ENCODE peak calls at places on chromosome 6, in four cellular contexts. D, Y, Z and Q are unnamed samples. For H3K9me3, the result is how much of the 10 kb centered on the place peaks cover.

GRCh38 chr6:108114861-108115597 is 40.5 kb upstream of the OSTM1 start:
- DNase-seq in Z (peak), D (peak), Y (no peak), Q (no peak)

GRCh38 chr6:77231438-77232305 is 231.6 kb downstream of the HTR1B start:
- DNase-seq in Y (no peak), D (no peak), Z (no peak), Q (no peak)

GRCh38 chr6:102793752-102794151 is 1400.2 kb downstream of the GRIK2 start:
- DNase-seq in Y (no peak), D (no peak), Z (no peak), Q (no peak)

GRCh38 chr6:24718449-24719124 is 367 bp downstream of the C6orf62 start:
- DNase-seq in Z (no peak), Y (no peak), D (no peak), Q (no peak)

GRCh38 chr6:99189823-99190721 is 159.4 kb downstream of the FAXC start:
- DNase-seq in D (no peak), Y (no peak), Z (no peak), Q (no peak)

GRCh38 chr6:134183844-134184243 is 131.4 kb upstream of the SLC2A12 start:
- DNase-seq in D (no peak), Y (no peak), Z (no peak), Q (no peak)

GRCh38 chr6:142803027-142803426 is 141.9 kb downstream of the HIVEP2 start:
- DNase-seq in Y (no peak), D (no peak), Z (no peak), Q (no peak)

GRCh38 chr6:44976677-44977405 is 351.3 kb upstream of the RUNX2 start:
- DNase-seq in D (peak), Z (no peak), Y (no peak), Q (no peak)

GRCh38 chr6:131383421-131384411 is 189.3 kb upstream of the ARG1 start:
- DNase-seq in Z (no peak), D (no peak), Y (no peak), Q (no peak)

GRCh38 chr6:24666097-24666615 is 543 bp downstream of the TDP2 start:
- DNase-seq in D (no peak), Y (no peak), Z (peak), Q (no peak)

GRCh38 chr6:40930555-40930954 is 108.5 kb downstream of the UNC5CL start:
- DNase-seq in Z (no peak), D (no peak), Y (no peak), Q (no peak)

GRCh38 chr6:167839755-167840154 is 13.0 kb downstream of the AFDN start:
- DNase-seq in Y (no peak), Z (no peak), D (no peak), Q (no peak)

GRCh38 chr6:153312633-153313032 is 181.6 kb upstream of the RGS17 start:
- DNase-seq in D (peak), Y (no peak), Z (peak), Q (no peak)
- TF ChIP-seq CTCF in D (peak), Y (peak), Z (peak), Q (no peak)

GRCh38 chr6:148590881-148591280 is 155.9 kb upstream of the UST start:
- DNase-seq in Z (no peak), Y (no peak), D (no peak), Q (no peak)
- H3K9me3 ChIP-seq in Z (under half), Y (under half), D (under half), Q (under half)

GRCh38 chr6:157760137-157760536 is 62.9 kb upstream of the SNX9 start:
- DNase-seq in D (no peak), Z (no peak), Y (no peak), Q (no peak)
- TF ChIP-seq CTCF in D (no peak), Z (no peak), Y (no peak), Q (no peak)

GRCh38 chr6:61192610-61193009 is 1093.4 kb downstream of the KHDRBS2 start:
- DNase-seq in D (no peak), Z (no peak), Y (no peak), Q (no peak)

DNA sequence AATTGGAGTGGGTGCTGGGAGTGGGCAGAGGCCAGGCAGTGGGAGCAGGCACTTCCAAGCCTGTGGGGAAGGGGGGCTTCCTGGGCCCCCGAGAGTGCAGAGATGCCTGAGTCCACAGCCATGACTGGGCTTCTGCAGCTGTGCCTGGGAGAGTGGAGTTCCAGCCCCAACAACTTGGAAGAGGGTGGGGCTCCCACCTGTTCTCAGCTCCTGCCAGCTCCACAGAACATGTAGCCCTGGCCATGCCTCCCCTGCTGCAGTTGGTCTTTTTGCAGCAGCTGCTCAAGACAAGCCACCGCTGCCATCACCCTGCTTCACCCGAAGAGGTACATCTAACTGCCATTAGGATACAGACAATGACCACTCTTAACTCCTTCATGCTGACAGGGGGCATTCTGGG is 1092.3 kb downstream of the KHDRBS2 start:
- DNase-seq in Z (no peak), D (no peak), Y (no peak), Q (no peak)
- H3K9me3 ChIP-seq in Z (under half), D (under half), Y (under half), Q (under half)

DNA sequence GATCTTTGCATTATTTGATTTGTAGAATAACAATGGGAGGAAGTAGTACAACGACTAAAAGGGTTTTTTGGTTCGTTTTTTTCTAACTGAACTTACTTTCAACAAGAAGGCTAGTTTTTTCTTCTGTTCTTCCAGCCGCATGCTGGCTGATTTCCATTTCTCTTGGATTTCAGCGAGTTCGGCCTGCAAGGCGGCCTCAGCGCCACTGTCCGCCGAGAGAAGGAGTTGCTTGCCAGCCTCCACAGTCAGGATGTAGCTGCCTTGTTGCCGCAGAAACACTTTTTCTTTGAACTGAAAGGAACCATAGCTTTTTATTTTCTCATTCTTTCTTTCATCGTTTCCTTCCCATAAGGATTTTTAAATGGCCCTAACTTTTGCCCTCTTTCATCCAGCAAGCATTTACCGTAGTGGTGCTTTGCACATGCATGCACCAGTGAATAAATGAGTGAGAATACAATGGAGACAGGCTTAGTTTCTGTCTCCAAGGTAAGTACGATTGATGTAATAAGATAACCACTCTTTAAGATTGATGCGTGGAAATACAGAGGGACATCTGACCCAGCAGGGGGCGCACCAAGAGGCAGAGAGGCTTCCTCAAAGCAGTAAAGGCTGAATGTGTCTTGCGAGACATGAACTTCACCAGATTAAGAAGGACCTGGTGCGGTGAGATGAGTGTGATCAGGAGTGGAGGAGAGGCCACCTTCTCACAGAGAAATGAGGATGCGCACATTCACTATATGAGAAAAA is 398.8 kb downstream of the ESR1 start:
- DNase-seq in D (no peak), Z (no peak), Y (no peak), Q (no peak)
- TF ChIP-seq CTCF in D (no peak), Z (peak), Y (no peak), Q (peak)

GRCh38 chr6:116313377-116313776 is 33.6 kb upstream of the TSPYL1 start:
- DNase-seq in D (peak), Y (no peak), Z (no peak), Q (no peak)
- H3K9me3 ChIP-seq in D (under half), Y (under half), Z (under half), Q (under half)

GRCh38 chr6:122610690-122611455 is 668 bp downstream of the PKIB start:
- DNase-seq in D (peak), Y (no peak), Z (peak), Q (peak)
- TF ChIP-seq CTCF in D (peak), Y (no peak), Z (no peak), Q (no peak)

DNA sequence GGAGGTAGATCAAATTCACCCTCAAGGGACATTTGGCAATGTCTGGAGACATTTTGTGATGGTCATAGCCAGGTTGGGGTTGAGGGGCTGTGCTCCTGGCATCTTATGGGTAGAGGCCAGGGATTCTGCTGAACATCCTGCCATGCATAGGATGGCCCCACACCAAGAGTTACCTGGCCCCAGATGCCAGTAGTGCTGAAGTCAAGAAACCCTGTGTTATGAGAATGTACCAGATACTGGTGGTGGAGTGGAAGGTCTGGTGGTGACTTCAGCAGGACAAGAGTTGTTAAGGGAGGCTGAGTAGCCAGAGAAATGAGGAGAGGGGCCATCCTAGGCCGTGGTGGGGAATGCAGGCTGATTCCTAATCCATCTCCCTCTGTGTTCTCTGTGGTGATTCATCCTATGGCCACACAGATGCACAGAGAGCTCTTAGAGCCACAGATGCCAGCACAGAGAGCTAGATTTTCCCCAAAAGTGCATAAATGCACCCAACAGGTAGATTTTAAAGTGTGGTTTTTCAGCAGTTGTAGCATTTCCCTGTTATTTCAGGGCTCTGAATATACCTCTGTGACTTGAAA is 43.6 kb downstream of the CDYL start:
- DNase-seq in D (no peak), Y (no peak), Z (no peak), Q (no peak)
- H3K9me3 ChIP-seq in D (under half), Y (under half), Z (under half), Q (under half)